ENCODE peak calls at places on chromosomes 2 and 18, in seven cellular contexts. Y, G, A, E, D, J and K are unnamed samples.

GRCh38 chr2:7384773-7385349 is 467.6 kb downstream of the RNF144A start:
- DNase-seq in Y (no peak), G (no peak), A (no peak), E (no peak), D (no peak), J (no peak), K (no peak)

GRCh38 chr2:149768320-149768799 is 180.8 kb upstream of the MMADHC start:
- DNase-seq in Y (no peak), G (no peak), A (peak), E (no peak), D (peak), J (no peak), K (no peak)

GRCh38 chr2:238724728-238725127 is 123.2 kb upstream of the TWIST2 start:
- DNase-seq in Y (no peak), G (no peak), A (no peak), E (no peak), D (no peak), J (no peak), K (no peak)

GRCh38 chr2:28447943-28448737 is 47.7 kb upstream of the PLB1 start:
- DNase-seq in Y (no peak), G (no peak), A (peak), E (no peak), D (peak), J (no peak), K (no peak)

GRCh38 chr2:199570957-199571356 is 113.2 kb upstream of the SATB2 start:
- DNase-seq in Y (no peak), G (no peak), A (no peak), E (no peak), D (no peak), J (no peak), K (no peak)

GRCh38 chr18:74896390-74896991 is 298.8 kb downstream of the ZNF407 start:
- DNase-seq in Y (no peak), G (no peak), A (no peak), E (peak), D (peak), J (peak), K (peak)

GRCh38 chr18:37698508-37699035 is 133.0 kb upstream of the CELF4 start:
- DNase-seq in Y (no peak), G (no peak), A (no peak), E (no peak), D (no peak), J (no peak), K (no peak)

GRCh38 chr2:179521944-179522343 is 257.3 kb upstream of the SESTD1 start:
- DNase-seq in Y (no peak), G (no peak), A (no peak), E (no peak), D (no peak), J (no peak), K (no peak)

GRCh38 chr2:237045449-237045848 is 40.2 kb upstream of the COPS8 start:
- DNase-seq in Y (no peak), G (no peak), A (no peak), E (no peak), D (no peak), J (no peak), K (no peak)

GRCh38 chr18:41938445-41938844 is 16.6 kb upstream of the PIK3C3 start:
- DNase-seq in Y (no peak), G (no peak), A (peak), E (no peak), D (peak), J (no peak), K (no peak)

GRCh38 chr2:40321224-40321623 is 130.7 kb downstream of the SLC8A1 start:
- DNase-seq in Y (no peak), G (no peak), A (no peak), E (no peak), D (no peak), J (no peak), K (no peak)

GRCh38 chr2:134441153-134441863 is 187.4 kb downstream of the MGAT5 start:
- DNase-seq in Y (no peak), G (no peak), A (no peak), E (peak), D (no peak), J (no peak), K (no peak)

GRCh38 chr2:236160366-236161081 is 7.7 kb downstream of the GBX2 start:
- DNase-seq in Y (no peak), G (no peak), A (no peak), E (no peak), D (no peak), J (no peak), K (no peak)

GRCh38 chr2:190867182-190867581 is 13.4 kb upstream of the GLS start:
- DNase-seq in Y (no peak), G (no peak), A (no peak), E (no peak), D (no peak), J (no peak), K (no peak)

GRCh38 chr2:104701471-104701911 is 152.4 kb upstream of the POU3F3 start:
- DNase-seq in Y (no peak), G (no peak), A (no peak), E (no peak), D (no peak), J (no peak), K (no peak)

GRCh38 chr2:33491685-33492084 is 15.2 kb downstream of the RASGRP3 start:
- DNase-seq in Y (no peak), G (peak), A (no peak), E (no peak), D (no peak), J (no peak), K (no peak)

GRCh38 chr2:60527762-60528161 is 25.7 kb downstream of the BCL11A start:
- DNase-seq in Y (no peak), G (no peak), A (peak), E (no peak), D (no peak), J (no peak), K (no peak)

GRCh38 chr2:134782792-134783191 is 55.6 kb upstream of the ACMSD start:
- DNase-seq in Y (no peak), G (no peak), A (no peak), E (no peak), D (peak), J (peak), K (no peak)

GRCh38 chr2:231683907-231684306 is 24.4 kb upstream of the PTMA start:
- DNase-seq in Y (no peak), G (no peak), A (no peak), E (no peak), D (no peak), J (no peak), K (no peak)

GRCh38 chr2:231684314-231685223 is 23.8 kb upstream of the PTMA start:
- DNase-seq in Y (no peak), G (no peak), A (no peak), E (peak), D (no peak), J (peak), K (no peak)

GRCh38 chr2:231686192-231687100 is 21.9 kb upstream of the PTMA start:
- DNase-seq in Y (no peak), G (no peak), A (no peak), E (no peak), D (no peak), J (no peak), K (no peak)

GRCh38 chr2:231687133-231687852 is 21.0 kb upstream of the PTMA start:
- DNase-seq in Y (peak), G (peak), A (no peak), E (peak), D (peak), J (peak), K (peak)

GRCh38 chr2:231685349-231686191 is 22.8 kb upstream of the PTMA start:
- DNase-seq in Y (no peak), G (no peak), A (no peak), E (no peak), D (no peak), J (peak), K (no peak)
- TF ChIP-seq CTCF in Y (peak), G (peak), A (peak), E (no peak), D (peak), J (peak), K (no peak)

GRCh38 chr2:110017-110416 is 63.7 kb upstream of the FAM110C start:
- DNase-seq in Y (no peak), G (no peak), A (no peak), E (no peak), D (no peak), J (no peak), K (no peak)

GRCh38 chr2:116953-117352 is 70.6 kb upstream of the FAM110C start:
- DNase-seq in Y (no peak), G (no peak), A (no peak), E (no peak), D (no peak), J (no peak), K (no peak)

DNA sequence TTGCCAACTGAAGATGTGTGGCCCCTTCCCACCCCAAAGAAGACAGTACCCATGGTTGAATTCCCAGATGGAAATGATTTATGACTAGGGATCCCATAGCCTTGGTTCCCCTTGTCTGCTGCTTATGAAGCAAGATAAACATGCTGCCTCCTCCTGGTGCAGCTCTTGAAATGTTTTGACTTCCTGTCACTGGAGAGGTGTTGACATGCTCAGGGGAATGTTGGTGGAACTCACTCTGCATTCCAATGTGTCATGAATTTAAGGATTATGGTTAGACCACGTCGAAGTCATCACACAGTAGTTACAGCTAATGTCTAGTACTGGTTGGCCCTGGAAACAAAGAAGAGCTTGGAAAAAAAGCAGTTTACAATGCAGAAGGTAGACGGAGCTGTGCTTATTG is 69.0 kb upstream of the FAM110C start:
- DNase-seq in Y (no peak), G (no peak), A (no peak), E (no peak), D (peak), J (no peak), K (no peak)
- TF ChIP-seq CTCF in Y (no peak), G (no peak), A (no peak), E (no peak), D (peak), J (peak), K (no peak)

GRCh38 chr2:64749446-64749845 is 95.7 kb upstream of the SERTAD2 start:
- DNase-seq in Y (no peak), G (no peak), A (no peak), E (no peak), D (no peak), J (no peak), K (no peak)

GRCh38 chr2:64748561-64748960 is 94.8 kb upstream of the SERTAD2 start:
- DNase-seq in Y (no peak), G (no peak), A (no peak), E (no peak), D (no peak), J (no peak), K (no peak)

GRCh38 chr2:64750817-64751285 is 97.1 kb upstream of the SERTAD2 start:
- DNase-seq in Y (no peak), G (peak), A (peak), E (peak), D (peak), J (peak), K (peak)

GRCh38 chr2:64751286-64752260 is 97.9 kb upstream of the SERTAD2 start:
- DNase-seq in Y (peak), G (no peak), A (no peak), E (peak), D (peak), J (peak), K (no peak)

GRCh38 chr2:64750001-64750816 is 96.5 kb upstream of the SERTAD2 start:
- DNase-seq in Y (peak), G (peak), A (no peak), E (peak), D (peak), J (peak), K (no peak)
- TF ChIP-seq CTCF in Y (peak), G (no peak), A (peak), E (no peak), D (no peak), J (peak), K (no peak)

GRCh38 chr2:205408690-205409089 is 273.6 kb upstream of the NRP2 start:
- DNase-seq in Y (no peak), G (no peak), A (peak), E (no peak), D (no peak), J (no peak), K (no peak)
- TF ChIP-seq CTCF in Y (no peak), G (no peak), A (no peak), E (no peak), D (no peak), J (no peak), K (no peak)

DNA sequence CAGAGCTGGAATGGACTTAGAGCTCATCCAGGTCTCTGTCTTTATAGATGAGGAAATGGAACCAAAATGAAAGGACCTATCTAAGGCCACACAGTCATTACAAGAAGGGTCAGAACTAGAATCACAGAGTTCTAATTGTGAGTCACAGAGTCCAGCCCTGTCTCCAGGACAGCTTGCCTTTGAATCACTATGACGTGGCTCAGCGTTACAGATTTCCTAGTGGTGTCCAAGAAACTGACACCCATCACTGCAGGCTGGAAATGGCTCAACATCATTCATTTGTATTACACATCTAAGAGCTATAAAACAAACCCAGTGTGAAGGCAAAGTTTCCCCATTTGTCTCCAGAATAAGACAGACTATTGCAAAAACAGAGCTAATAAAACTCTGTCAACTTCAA is 164.3 kb upstream of the SIX2 start:
- DNase-seq in Y (peak), G (no peak), A (peak), E (peak), D (no peak), J (no peak), K (no peak)
- TF ChIP-seq CTCF in Y (no peak), G (no peak), A (no peak), E (no peak), D (no peak), J (no peak), K (no peak)

DNA sequence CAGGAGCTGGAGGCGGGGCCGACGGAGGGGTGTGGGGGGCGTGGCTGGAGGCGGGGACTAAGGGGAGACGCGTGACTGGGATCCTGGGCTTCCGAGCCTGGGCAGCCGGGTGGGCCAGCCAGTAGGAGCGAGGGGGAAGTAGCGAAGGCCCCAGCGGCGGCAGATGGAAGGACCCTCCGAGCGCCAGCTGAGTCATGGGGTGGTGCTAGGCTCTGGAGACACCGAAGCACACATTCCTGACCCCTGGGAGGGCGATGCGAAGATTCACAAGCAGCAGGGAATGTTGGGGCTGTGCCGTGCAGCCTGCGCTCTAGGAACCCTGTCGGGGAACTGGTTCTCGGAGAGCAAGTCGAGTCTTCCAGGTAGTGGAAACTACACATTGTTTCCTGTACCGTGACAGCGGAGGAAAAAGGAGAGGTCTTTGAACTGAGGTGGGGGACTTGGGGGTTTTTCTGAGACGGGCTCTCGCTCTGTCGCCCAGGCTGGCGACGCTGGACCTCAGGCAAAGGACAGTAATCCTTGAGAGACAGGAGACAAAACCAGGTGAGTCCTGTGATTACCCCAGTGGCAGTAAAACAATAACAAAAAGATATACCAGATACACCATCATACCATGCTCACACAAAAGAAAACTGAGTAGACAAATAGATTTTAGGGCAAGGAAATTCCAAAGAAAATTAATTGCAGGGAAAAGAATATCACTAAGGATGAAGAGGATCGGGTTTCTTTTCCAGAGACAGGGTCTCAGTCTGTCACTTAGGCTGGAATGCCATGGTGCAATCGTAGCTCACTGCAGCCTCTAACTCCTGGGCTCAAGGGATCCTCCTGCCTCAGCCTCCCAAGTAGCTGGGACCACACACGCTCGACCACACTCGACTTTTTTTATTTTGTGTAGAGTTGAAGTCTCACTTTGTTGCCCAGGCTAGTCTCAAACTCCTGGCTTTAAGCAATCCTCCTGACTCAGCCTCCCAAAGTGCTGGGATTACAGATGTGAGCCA is 828 bp upstream of the AFG3L2 start:
- DNase-seq in Y (peak), G (no peak), A (no peak), E (no peak), D (peak), J (no peak), K (no peak)
- TF ChIP-seq CTCF in Y (no peak), G (peak), A (peak), E (no peak), D (peak), J (no peak), K (no peak)

GRCh38 chr2:37880546-37880945 is 44.5 kb upstream of the RMDN2 start:
- DNase-seq in Y (no peak), G (no peak), A (no peak), E (no peak), D (no peak), J (no peak), K (no peak)
- TF ChIP-seq CTCF in Y (no peak), G (no peak), A (no peak), E (no peak), D (peak), J (peak), K (no peak)